ENCODE peak calls at places on chromosomes 4 and X, in four cellular contexts. V, F, A and J are unnamed samples.

GRCh38 chrX:23332101-23332887 is 2.4 kb upstream of the PTCHD1 start:
- DNase-seq in F (no peak), V (peak; percentile 15), A (no peak), J (no peak)

GRCh38 chr4:78899302-78899701 is 39.9 kb downstream of the PAQR3 start:
- DNase-seq in V (no peak), F (no peak), A (no peak), J (no peak)

GRCh38 chr4:137468836-137469235 is 63.5 kb downstream of the PCDH18 start:
- DNase-seq in V (no peak), A (no peak), F (no peak), J (no peak)

GRCh38 chr4:48112017-48112667 is 21.9 kb downstream of the TXK start:
- DNase-seq in F (no peak), V (no peak), A (no peak), J (no peak)

GRCh38 chr4:148030486-148030885 is 298.6 kb downstream of the ARHGAP10 start:
- DNase-seq in F (no peak), A (no peak), V (no peak), J (no peak)

GRCh38 chr4:82898322-82899243 is 2.0 kb upstream of the THAP9 start:
- DNase-seq in F (no peak), V (no peak), A (no peak), J (no peak)

GRCh38 chrX:111506826-111507225 is 4.6 kb upstream of the SERTM2 start:
- DNase-seq in V (no peak), F (no peak), A (no peak), J (no peak)

GRCh38 chr4:114277690-114278089 is 298.2 kb upstream of the ARSJ start:
- DNase-seq in A (no peak), V (no peak), F (no peak), J (no peak)

GRCh38 chr4:186900232-186900900 is 176.7 kb upstream of the FAT1 start:
- DNase-seq in A (no peak), F (peak; percentile 11), V (no peak), J (no peak)

GRCh38 chrX:155966876-155967275 is 30.6 kb upstream of the IL9R start:
- DNase-seq in F (peak; percentile 61), V (peak; percentile 39), A (peak; percentile 12), J (peak; percentile 54)

GRCh38 chrX:148412006-148412405 is 88.4 kb upstream of the AFF2 start:
- DNase-seq in V (no peak), F (no peak), A (no peak), J (no peak)

GRCh38 chrX:138034136-138034535 is 468.2 kb downstream of the ZIC3 start:
- DNase-seq in A (no peak), F (no peak), V (no peak), J (no peak)

GRCh38 chrX:12777670-12778069 is 13.5 kb upstream of the PRPS2 start:
- DNase-seq in A (no peak), V (no peak), F (no peak), J (no peak)

GRCh38 chr4:57023104-57023503 is 44.4 kb downstream of the POLR2B start:
- DNase-seq in F (no peak), A (no peak), V (no peak), J (no peak)

GRCh38 chr4:57018930-57019329 is 40.2 kb downstream of the POLR2B start:
- DNase-seq in V (no peak), F (no peak), A (no peak), J (no peak)

GRCh38 chr4:57020467-57021101 is 41.9 kb downstream of the POLR2B start:
- DNase-seq in V (no peak), A (no peak), F (no peak), J (no peak)
- TF ChIP-seq NR2C2 in V (no peak), A (no peak), F (no peak), J (no peak)

DNA sequence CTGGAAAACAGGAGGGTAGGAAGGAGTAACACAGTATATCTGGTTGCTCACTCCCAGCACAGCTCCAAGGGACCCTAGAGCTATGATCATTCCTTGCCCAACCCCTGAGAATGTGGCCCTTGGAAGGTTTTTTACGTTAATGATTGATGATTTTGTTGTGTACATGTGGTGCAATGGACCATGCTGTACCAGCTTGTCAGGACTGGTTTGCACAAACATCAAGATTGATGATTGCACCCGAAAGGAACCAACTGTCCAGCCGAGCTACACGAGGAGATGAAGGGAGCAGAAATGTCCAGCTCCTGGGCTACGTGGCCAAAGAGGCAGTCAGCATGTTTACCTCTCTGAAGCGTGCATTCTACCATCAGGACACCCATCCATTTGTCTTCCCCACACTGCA is 83.2 kb upstream of the USP9X start:
- DNase-seq in F (no peak), V (no peak), A (no peak), J (peak; percentile 64)
- TF ChIP-seq NR2C2 in F (no peak), V (no peak), A (no peak), J (no peak)

GRCh38 chrX:154098551-154098950 is 1.0 kb upstream of the MECP2 start:
- DNase-seq in V (no peak), A (no peak), F (no peak), J (no peak)

GRCh38 chrX:154094833-154095232 is 2.7 kb downstream of the MECP2 start:
- DNase-seq in A (no peak), V (no peak), F (no peak), J (no peak)

GRCh38 chrX:154097003-154097596 is 417 bp downstream of the MECP2 start:
- DNase-seq in V (peak; percentile 68), F (peak; percentile 91), A (no peak), J (peak; percentile 58)

GRCh38 chrX:154097597-154098541 is at the start of gene MECP2:
- DNase-seq in V (peak; percentile 93), F (peak; percentile 91), A (peak; percentile 56), J (peak; percentile 79)

DNA sequence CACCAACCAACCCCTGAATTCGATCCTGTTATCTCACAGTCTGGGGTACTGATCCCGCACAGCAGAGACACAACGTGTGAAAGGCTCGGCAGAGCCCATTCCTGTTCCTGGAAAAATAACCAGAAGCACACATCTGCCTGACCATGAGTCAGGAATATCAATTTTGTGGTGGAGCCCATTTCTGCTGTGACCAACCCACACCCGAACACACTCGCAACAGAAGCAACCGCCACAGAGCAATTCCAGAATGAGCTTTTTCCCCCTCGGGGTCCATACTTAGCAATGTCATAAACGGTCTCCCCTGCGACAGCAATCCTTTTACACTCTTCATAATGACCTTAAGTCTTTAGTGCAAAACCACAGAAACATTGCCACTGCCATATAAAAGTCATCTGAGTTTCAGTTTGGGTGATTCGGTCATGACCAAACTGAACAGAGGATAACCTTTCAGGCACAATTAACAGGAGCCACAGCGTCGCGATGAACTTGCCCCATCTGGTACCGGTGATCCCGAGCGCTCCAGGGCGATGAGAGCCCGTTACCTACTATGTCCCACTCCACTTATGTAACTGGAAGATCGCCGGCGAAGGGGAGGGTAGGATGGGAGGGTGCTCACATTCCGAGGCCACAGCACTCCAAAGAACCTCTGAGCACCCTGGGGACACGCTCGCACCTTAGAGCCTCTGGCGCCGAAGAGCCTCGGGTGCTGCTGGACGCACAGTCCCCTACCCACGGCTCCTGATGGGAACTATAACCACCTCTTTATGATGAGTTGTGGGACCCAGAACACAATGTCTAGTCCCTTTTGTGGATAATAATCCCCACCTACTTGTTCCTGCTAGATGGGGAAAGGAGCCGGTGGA is 1.1 kb downstream of the MECP2 start:
- DNase-seq in A (no peak), F (peak; percentile 21), V (no peak), J (peak; percentile 12)
- TF ChIP-seq NR2C2 in A (no peak), F (no peak), V (no peak), J (no peak)

DNA sequence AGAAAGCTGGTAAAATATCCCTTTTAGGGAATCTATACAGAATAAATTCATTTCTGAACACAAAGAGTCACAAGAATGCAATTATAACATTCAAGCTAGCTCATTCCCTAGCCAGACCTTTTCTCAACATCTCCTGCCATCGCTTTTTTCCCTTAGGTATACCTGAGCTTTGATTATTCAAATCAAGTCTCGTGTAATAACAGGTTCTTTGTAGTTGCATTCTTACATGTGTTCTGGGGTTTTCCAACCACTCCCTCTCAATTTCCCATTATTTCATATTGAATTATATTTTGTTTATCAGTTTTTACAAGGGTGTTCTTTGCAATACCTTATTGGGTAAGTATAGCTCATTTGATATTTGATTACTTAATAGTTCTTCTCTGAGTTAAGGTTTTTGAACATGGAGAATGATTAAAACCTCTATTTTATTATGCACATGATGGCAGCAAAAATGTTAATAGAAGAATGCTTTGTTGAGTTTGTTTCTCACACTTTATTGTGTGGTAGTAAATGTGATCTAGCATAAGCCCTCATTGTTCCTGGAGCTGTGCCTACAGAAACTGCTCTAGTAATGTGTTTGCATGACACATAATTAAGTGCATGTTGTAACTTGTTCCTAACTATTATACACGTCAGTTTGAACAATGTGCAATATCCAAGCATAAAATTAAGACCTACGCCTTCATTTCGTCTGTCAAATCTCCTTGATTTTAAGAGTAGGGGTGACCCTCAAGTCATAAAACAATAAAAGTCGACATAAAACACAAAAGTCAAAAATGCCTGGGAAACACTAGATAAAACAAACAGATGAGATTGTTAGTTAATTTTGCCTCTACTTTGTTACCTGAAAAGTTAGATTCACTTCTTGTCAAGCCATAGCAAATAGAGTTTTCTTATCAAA is 124.0 kb upstream of the POF1B start:
- DNase-seq in V (no peak), F (no peak), A (no peak), J (no peak)
- TF ChIP-seq NR2C2 in V (no peak), F (no peak), A (no peak), J (no peak)

GRCh38 chr4:26060286-26060685 is 146.3 kb downstream of the SMIM20 start:
- DNase-seq in A (no peak), F (no peak), V (no peak), J (no peak)

GRCh38 chr4:26059391-26060154 is 145.6 kb downstream of the SMIM20 start:
- DNase-seq in V (no peak), F (no peak), A (no peak), J (no peak)

GRCh38 chr4:26062221-26062620 is 148.2 kb downstream of the SMIM20 start:
- DNase-seq in V (no peak), F (no peak), A (no peak), J (no peak)

GRCh38 chr4:26058537-26058936 is 144.5 kb downstream of the SMIM20 start:
- DNase-seq in F (no peak), A (peak; percentile 32), V (no peak), J (no peak)

DNA sequence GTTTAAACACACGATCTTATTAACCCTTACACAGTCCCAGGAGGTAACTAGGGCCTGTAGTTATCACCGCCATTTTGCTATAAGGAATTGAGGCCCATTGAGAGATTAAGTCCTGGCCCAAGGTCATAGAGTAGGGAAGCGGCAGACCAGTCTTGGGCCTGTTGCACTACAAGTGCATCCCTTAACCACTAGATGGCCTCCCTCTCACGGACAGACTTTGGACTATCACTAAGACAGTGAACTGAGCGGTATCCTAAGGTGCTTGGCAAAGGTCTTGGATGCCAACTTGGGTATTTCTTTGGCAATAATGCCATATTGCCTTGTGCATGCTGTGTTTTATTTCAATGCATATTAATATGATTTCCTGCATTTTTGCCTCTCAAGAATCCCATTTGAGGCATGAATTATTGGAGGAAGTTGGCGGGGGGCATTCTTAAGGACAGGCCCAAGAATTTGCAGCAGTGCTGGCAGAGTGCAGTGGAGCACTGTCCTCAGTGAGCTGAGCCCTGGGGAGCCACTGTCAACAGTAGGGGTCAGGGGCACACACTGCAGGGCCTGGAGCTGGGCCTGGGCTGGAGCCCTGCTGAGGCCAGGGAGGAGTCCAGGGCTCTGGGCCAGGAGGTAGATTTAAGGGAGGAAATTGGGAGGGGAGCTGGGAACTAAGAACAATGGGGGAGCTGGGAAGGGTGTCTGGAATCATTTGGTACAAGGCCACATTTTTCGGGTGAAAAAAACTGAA is 147.4 kb downstream of the SMIM20 start:
- DNase-seq in F (peak; percentile 52), A (no peak), V (peak; percentile 57), J (peak; percentile 6)
- TF ChIP-seq NR2C2 in F (no peak), A (no peak), V (no peak), J (no peak)

GRCh38 chr4:10670346-10670745 is 14.2 kb downstream of the CLNK start:
- DNase-seq in F (no peak), V (no peak), A (no peak), J (no peak)
- TF ChIP-seq NR2C2 in F (no peak), V (no peak), A (no peak), J (no peak)